ENCODE peak calls at places on chromosome 3, in seven cellular contexts. V is stimulated activated CD4-positive, alpha-beta T cell treated with anti-CD3 and anti-CD28 coated beads, Interleukin-2, amount 100 ng/mL, for 48 hours; O is nucleus accumbens; F is HS-27A; Q is fibroblast of the conjunctiva; T is hippocampal formation; N is body of pancreas. R is an unnamed sample.

GRCh38 chr3:161266731-161267150 is 45.6 kb downstream of the NMD3 start:
- DNase-seq in F (peak), V (no peak), N (no peak), Q (no peak), T (no peak), O (no peak), R (no peak)

GRCh38 chr3:124256156-124256555 is 264.2 kb upstream of the ROPN1 start:
- DNase-seq in N (no peak), Q (no peak), F (no peak), T (no peak), O (no peak), V (no peak), R (no peak)

GRCh38 chr3:95312650-95313049 is 1249.8 kb downstream of the NSUN3 start:
- DNase-seq in T (no peak), F (no peak), Q (no peak), V (no peak), N (no peak), O (no peak), R (no peak)

GRCh38 chr3:34260266-34260990 is 462.0 kb downstream of the PDCD6IP start:
- DNase-seq in O (no peak), V (peak), T (peak), N (peak), F (no peak), Q (peak), R (peak)

GRCh38 chr3:178103140-178103539 is 433.1 kb upstream of the KCNMB2 start:
- DNase-seq in O (no peak), F (no peak), N (no peak), Q (no peak), T (no peak), V (no peak), R (no peak)

GRCh38 chr3:186849392-186849975 is 7.0 kb downstream of the ADIPOQ start:
- DNase-seq in O (no peak), F (no peak), N (no peak), T (no peak), Q (no peak), V (no peak), R (no peak)

GRCh38 chr3:101036213-101036618 is 43.0 kb upstream of the ABI3BP start:
- DNase-seq in Q (peak), O (no peak), T (no peak), V (no peak), F (peak), N (peak), R (no peak)

GRCh38 chr3:128383316-128384235 is 83.1 kb downstream of the DNAJB8 start:
- DNase-seq in N (peak), O (no peak), V (peak), Q (peak), F (peak), T (no peak), R (no peak)

GRCh38 chr3:1943395-1944118 is 155.1 kb upstream of the CNTN4 start:
- DNase-seq in N (no peak), F (no peak), V (no peak), Q (no peak), T (no peak), O (no peak), R (no peak)

GRCh38 chr3:128701342-128702212 is 24.4 kb upstream of the RAB7A start:
- DNase-seq in N (no peak), V (no peak), Q (no peak), F (no peak), O (no peak), T (peak), R (no peak)

GRCh38 chr3:25555695-25556094 is 109.0 kb downstream of the TOP2B start:
- DNase-seq in O (no peak), T (no peak), N (no peak), V (no peak), Q (no peak), F (no peak), R (no peak)

GRCh38 chr3:11140054-11140712 is 14.1 kb upstream of the HRH1 start:
- DNase-seq in O (no peak), F (no peak), T (no peak), N (peak), V (no peak), Q (peak), R (no peak)

GRCh38 chr3:147886889-147887288 is 477.7 kb downstream of the ZIC1 start:
- DNase-seq in N (no peak), V (no peak), Q (no peak), O (no peak), T (no peak), F (no peak), R (no peak)

GRCh38 chr3:131081224-131081623 is 54.5 kb downstream of the NEK11 start:
- DNase-seq in O (no peak), Q (no peak), F (no peak), T (no peak), V (no peak), N (no peak), R (no peak)

GRCh38 chr3:28680050-28680449 is 331.4 kb upstream of the AZI2 start:
- DNase-seq in T (no peak), F (no peak), N (no peak), V (no peak), O (no peak), Q (no peak), R (no peak)

GRCh38 chr3:105274958-105275357 is 91.8 kb upstream of the ALCAM start:
- DNase-seq in V (no peak), F (peak), T (no peak), N (no peak), O (no peak), Q (peak), R (no peak)

GRCh38 chr3:14393440-14394111 is 8.8 kb upstream of the SLC6A6 start:
- DNase-seq in F (no peak), N (no peak), T (no peak), Q (no peak), O (no peak), V (no peak), R (no peak)

GRCh38 chr3:128052831-128053419 is 688 bp downstream of the SEC61A1 start:
- DNase-seq in F (no peak), Q (no peak), O (no peak), V (no peak), N (no peak), T (no peak), R (no peak)

GRCh38 chr3:102036015-102036414 is 186.7 kb downstream of the NFKBIZ start:
- DNase-seq in N (no peak), Q (no peak), F (no peak), O (no peak), V (no peak), T (no peak), R (no peak)

GRCh38 chr3:23094890-23095462 is 108.2 kb upstream of the UBE2E2 start:
- DNase-seq in T (no peak), O (no peak), Q (peak), F (peak), N (no peak), V (no peak), R (no peak)

R was measured in head of caudate nucleus.